ENCODE peak calls at places on chromosome 12, in seven cellular contexts. X, N, M, S, Q, T and Y are unnamed samples.

GRCh38 chr12:32535260-32535999 is 136.1 kb downstream of the FGD4 start:
- DNase-seq in X (no peak), N (peak; percentile 81), M (no peak), S (no peak), Q (peak; percentile 33), T (no peak), Y (no peak)

GRCh38 chr12:50188280-50188781 is 21.2 kb upstream of the CERS5 start:
- DNase-seq in X (no peak), N (no peak), M (no peak), S (no peak), Q (peak; percentile 93), T (no peak), Y (no peak)

GRCh38 chr12:71214511-71215285 is 56.9 kb upstream of the TSPAN8 start:
- DNase-seq in X (no peak), N (no peak), M (no peak), S (no peak), Q (peak; percentile 18), T (no peak), Y (no peak)

GRCh38 chr12:123351349-123351748 is 13.3 kb downstream of the SBNO1 start:
- DNase-seq in X (no peak), N (no peak), M (no peak), S (no peak), Q (no peak), T (no peak), Y (no peak)

GRCh38 chr12:50618864-50619609 is 114.3 kb downstream of the DIP2B start:
- DNase-seq in X (no peak), N (no peak), M (no peak), S (no peak), Q (no peak), T (no peak), Y (no peak)

GRCh38 chr12:15536446-15536845 is 214.1 kb downstream of the PTPRO start:
- DNase-seq in X (no peak), N (no peak), M (no peak), S (no peak), Q (no peak), T (no peak), Y (no peak)

GRCh38 chr12:57899010-57899662 is 42.2 kb upstream of the ATP23 start:
- DNase-seq in X (peak; percentile 64), N (no peak), M (no peak), S (peak; percentile 79), Q (no peak), T (no peak), Y (peak; percentile 51)

GRCh38 chr12:12992418-12993175 is 7.5 kb downstream of the HEBP1 start:
- DNase-seq in X (no peak), N (no peak), M (no peak), S (no peak), Q (peak; percentile 43), T (no peak), Y (no peak)

GRCh38 chr12:91441236-91441635 is 258.6 kb upstream of the DCN start:
- DNase-seq in X (no peak), N (no peak), M (no peak), S (no peak), Q (no peak), T (no peak), Y (no peak)

GRCh38 chr12:131357152-131357747 is 353.6 kb upstream of the SFSWAP start:
- DNase-seq in X (no peak), N (no peak), M (no peak), S (no peak), Q (no peak), T (no peak), Y (no peak)

GRCh38 chr12:114779203-114779602 is 95.2 kb upstream of the TBX3 start:
- DNase-seq in X (no peak), N (no peak), M (no peak), S (no peak), Q (no peak), T (no peak), Y (no peak)
- TF ChIP-seq TAF1 in X (no peak), N (no peak), M (no peak), S (no peak), Q (no peak), T (no peak), Y (no peak)

DNA sequence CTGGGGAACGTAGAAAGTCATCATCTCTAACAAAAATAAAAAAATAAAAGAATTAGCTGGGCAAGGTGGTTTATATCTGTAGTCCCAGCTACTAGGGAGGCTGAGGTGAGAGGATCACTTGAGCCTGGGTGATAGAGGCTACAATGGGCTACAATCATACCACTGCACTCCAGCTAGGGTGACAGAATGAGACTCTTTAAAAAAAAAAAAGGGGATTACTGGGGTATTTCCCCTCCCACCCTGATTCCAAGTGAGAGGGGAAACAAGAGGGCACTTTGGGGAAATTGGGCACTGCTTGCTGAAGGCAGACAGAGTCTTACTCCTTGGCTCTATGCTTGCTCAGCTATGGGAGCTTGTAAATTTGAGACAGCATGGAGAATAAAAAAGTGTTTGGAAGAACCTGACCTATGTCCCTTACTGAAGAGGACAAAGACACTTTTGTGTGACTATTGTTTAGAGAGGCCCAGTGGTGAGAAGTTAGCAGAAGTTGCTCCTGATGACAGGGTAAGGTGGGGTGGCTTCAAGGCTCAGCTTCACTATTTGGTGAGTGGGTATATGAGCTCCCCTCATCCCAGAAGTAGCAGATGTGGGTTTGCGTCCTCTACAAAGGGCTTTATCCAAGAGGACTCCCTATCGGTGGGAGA is 44.0 kb downstream of the KLRG1 start:
- DNase-seq in X (no peak), N (no peak), M (no peak), S (no peak), Q (peak; percentile 4), T (no peak), Y (no peak)
- TF ChIP-seq POLR2AphosphoS5 in X (no peak), N (no peak), M (no peak), S (no peak), Q (no peak), T (no peak), Y (no peak)

DNA sequence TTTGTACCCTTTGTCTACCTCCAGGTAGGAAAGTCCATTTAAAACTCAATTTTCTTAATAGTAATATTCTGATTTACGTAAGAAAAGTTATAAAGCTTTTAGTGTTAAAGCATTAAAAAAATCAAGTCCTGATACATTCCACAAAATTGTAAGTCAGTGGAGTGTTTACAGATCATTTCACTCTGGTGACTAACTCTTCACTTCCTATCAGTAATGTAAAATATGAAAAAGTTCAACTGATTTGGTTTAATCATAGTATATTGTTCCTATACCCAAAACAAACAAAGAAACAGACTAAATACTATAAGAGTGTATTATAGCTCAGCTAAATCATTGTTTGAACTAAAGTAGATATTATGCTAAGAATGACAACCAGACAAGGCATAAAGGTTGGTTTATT is 85.9 kb downstream of the VEZT start:
- DNase-seq in X (no peak), N (no peak), M (no peak), S (no peak), Q (no peak), T (no peak), Y (no peak)
- TF ChIP-seq TAF1 in X (no peak), N (no peak), M (no peak), S (no peak), Q (no peak), T (no peak), Y (no peak)

DNA sequence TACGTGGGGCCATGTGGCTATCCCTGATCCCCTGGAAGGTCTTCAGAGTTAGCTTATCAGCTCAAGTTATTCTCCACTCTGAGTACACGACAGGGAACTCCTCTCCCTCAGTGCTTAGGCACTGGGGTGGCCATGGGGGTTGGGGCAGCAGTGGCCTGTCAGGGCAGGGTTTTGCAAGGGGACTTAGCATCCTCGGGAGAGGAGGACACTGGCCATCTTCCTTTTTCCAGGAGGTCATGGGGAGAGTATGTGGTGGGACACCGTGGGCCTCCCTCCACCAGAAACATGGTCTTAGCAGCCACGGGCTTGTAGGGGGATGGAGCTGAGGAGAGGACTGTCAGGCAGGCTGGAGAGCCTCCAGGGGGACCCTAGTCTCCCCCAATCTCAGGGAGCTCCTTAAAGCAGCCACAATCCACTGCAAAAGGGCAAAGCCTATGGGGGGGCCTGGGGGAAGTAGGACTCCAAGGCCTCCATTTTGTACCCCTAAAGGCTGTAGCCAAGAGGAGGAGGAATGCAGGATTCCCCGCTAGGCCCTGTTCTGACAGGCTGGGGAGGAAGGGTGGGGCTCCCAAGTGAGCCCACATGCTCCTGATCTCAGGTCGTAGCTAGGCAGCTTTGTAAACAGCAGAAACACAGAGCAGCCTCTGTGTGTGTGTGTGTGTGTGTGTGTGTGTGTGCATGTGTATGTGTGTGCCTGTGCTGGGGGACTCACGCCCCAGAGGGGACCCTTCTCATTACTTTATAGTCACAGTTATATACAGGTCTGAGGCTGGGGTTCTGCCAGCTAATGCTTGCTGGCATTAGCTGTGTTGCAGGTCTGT is 36.6 kb downstream of the KRT80 start:
- DNase-seq in X (no peak), N (no peak), M (no peak), S (no peak), Q (no peak), T (no peak), Y (no peak)
- TF ChIP-seq POLR2AphosphoS5 in X (no peak), N (no peak), M (no peak), S (no peak), Q (no peak), T (no peak), Y (no peak)

DNA sequence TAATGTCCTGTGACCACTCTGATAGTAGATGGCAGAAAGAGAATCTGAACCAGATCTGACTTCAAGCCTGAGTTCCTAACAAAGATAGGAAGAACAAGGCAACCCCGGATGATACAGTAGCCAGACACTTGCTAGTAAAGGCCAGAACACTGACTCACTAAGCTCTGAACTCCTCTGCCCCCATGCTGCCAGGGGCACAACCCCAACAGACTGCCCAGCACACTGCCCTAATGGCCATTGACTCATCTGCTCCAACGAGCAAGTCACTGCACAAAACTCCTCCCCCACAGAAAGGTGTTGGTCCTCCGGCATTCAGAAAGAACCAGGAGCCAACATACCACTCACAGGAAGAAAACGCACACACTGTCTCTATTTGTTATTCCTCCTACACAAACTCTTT is 179.6 kb upstream of the NUDT4 start:
- DNase-seq in X (no peak), N (no peak), M (no peak), S (no peak), Q (peak; percentile 39), T (no peak), Y (no peak)
- TF ChIP-seq TAF1 in X (no peak), N (no peak), M (no peak), S (no peak), Q (no peak), T (no peak), Y (no peak)

GRCh38 chr12:61854902-61855301 is 405.3 kb upstream of the USP15 start:
- DNase-seq in X (no peak), N (no peak), M (no peak), S (no peak), Q (no peak), T (no peak), Y (no peak)

GRCh38 chr12:61848893-61849292 is 411.3 kb upstream of the USP15 start:
- DNase-seq in X (no peak), N (no peak), M (no peak), S (no peak), Q (no peak), T (no peak), Y (no peak)

GRCh38 chr12:61857968-61858367 is 402.2 kb upstream of the USP15 start:
- DNase-seq in X (no peak), N (no peak), M (no peak), S (no peak), Q (no peak), T (no peak), Y (no peak)

DNA sequence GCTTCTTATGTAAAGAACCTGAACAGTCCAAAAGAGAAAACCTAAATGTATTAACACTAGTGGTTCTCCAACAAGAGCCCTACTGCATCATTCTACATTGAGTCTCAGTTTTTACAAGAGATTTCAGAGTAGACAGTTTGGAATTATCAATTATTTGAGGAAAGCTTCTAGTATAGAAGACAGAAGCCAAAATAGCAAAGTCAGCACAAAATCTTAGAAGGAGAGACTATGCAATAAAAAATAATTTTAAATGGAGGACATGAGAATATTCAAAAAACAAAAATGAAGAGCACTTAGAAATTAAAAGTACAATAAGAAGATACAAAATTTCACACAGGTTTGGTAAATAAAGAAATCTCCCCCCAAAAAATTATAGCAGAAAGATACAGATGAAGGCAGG is 406.3 kb upstream of the USP15 start:
- DNase-seq in X (no peak), N (no peak), M (no peak), S (no peak), Q (no peak), T (no peak), Y (no peak)
- TF ChIP-seq POLR2AphosphoS5 in X (no peak), N (no peak), M (no peak), S (no peak), Q (no peak), T (no peak), Y (no peak)